ENCODE peak calls at places on chromosomes 13 and 19, in seven cellular contexts. T, B, N, H, W, K and D are unnamed samples.

GRCh38 chr19:46745521-46746280 is at the start of gene FKRP:
- DNase-seq in T (no peak), B (no peak), N (no peak), H (no peak), W (no peak), K (no peak), D (no peak)

GRCh38 chr13:79936368-79937136 is 404.4 kb downstream of the SPRY2 start:
- DNase-seq in T (peak; percentile 30), B (no peak), N (peak; percentile 17), H (peak; percentile 100), W (no peak), K (peak; percentile 25), D (no peak)

GRCh38 chr13:72431981-72432617 is 295.3 kb downstream of the MZT1 start:
- DNase-seq in T (no peak), B (no peak), N (no peak), H (no peak), W (no peak), K (no peak), D (no peak)

GRCh38 chr19:29454109-29454508 is 71.7 kb upstream of the VSTM2B start:
- DNase-seq in T (no peak), B (no peak), N (no peak), H (no peak), W (no peak), K (no peak), D (no peak)

GRCh38 chr19:47072323-47072722 is 23.9 kb upstream of the TMEM160 start:
- DNase-seq in T (no peak), B (no peak), N (no peak), H (no peak), W (no peak), K (no peak), D (no peak)

GRCh38 chr13:88932950-88933349 is 1261.8 kb downstream of the SLITRK5 start:
- DNase-seq in T (no peak), B (no peak), N (no peak), H (no peak), W (no peak), K (no peak), D (no peak)

GRCh38 chr13:46751811-46752635 is 44.9 kb downstream of the ESD start:
- DNase-seq in T (no peak), B (no peak), N (no peak), H (peak; percentile 45), W (peak; percentile 12), K (no peak), D (no peak)

GRCh38 chr19:46133101-46133627 is 8.7 kb upstream of the IGFL3 start:
- DNase-seq in T (peak; percentile 70), B (no peak), N (peak; percentile 65), H (peak; percentile 97), W (peak; percentile 27), K (peak; percentile 7), D (no peak)

GRCh38 chr13:111927181-111927540 is 139.8 kb upstream of the SOX1 start:
- DNase-seq in T (no peak), B (no peak), N (no peak), H (no peak), W (no peak), K (no peak), D (no peak)

GRCh38 chr13:51000576-51001260 is 91.1 kb downstream of the RNASEH2B start:
- DNase-seq in T (peak; percentile 79), B (no peak), N (peak; percentile 75), H (peak; percentile 42), W (peak; percentile 62), K (peak; percentile 71), D (peak; percentile 78)

DNA sequence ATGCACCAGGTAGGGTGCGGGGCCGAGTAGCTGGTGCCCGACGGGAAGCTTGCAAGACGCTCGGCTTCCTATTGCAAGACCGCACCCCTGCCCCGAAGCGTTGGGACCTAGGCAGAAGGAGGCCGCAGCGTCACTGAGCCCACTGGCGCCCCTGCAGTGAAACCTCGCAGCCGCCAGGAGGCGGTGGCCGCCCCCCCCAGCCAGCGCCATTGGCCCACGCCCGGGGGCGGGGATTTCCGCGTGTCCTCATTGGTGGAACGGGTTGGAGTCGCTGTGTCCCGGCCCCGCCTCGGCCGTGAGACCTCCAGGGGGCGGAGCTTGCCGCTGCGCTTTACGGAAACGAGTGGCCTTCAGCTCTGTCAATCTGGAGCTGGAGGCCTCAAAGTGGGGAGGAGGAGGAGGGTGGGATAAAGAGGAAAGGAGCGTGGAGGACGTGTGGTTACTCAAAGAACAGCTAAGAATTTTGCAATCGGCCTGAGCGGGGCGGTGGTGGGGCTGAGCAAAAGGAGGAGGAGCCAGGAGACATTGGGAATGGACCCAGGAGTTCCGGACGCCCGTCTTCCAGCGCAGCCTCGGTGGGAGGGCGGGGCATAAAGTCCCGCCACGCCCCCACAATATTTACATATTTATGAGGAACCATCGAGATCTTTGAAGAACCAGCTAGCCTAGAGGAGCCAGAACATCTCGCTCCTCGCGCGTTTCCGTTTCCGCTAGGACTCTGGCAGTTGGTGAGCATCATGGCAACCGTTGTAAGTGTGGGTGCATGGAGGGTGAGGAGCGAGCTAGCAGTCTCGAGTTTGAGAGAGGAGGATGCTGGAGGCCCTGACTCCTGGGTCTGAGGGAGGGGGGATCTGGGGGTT is at the start of the genes GYS1 and RUVBL2:
- DNase-seq in T (peak; percentile 99), B (peak; percentile 99), N (peak; percentile 99), H (peak; percentile 99), W (peak; percentile 100), K (peak; percentile 98), D (peak; percentile 100)
- TF ChIP-seq POLR2A in T (peak; percentile 29), B (peak; percentile 79), N (peak; percentile 93), H (peak; percentile 77), W (peak; percentile 88), K (peak; percentile 79), D (peak; percentile 87)

DNA sequence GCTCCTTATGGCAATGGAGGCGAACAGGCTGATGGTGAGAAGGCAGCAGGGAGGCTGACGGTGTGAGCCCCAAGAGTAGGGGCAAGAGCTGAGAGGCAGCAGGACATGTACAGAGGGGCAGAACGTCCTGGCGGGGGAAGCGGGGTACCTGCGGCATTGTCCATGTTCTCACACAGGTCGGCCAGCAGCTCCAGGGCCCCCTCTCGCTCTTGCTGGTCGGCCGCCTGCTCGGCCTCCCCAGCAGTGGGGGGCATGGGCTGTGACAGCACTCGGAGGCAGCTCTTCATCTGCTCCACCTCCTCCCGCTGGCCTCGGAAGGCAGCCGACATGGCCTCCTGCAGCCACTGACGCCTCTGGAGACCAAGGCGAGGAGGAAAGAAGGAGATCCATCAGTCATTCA is 2.4 kb downstream of the HSPBP1 start:
- DNase-seq in T (no peak), B (no peak), N (no peak), H (no peak), W (no peak), K (no peak), D (no peak)
- TF ChIP-seq CTCF in T (no peak), B (no peak), N (no peak), H (no peak), W (no peak), K (no peak), D (no peak)

DNA sequence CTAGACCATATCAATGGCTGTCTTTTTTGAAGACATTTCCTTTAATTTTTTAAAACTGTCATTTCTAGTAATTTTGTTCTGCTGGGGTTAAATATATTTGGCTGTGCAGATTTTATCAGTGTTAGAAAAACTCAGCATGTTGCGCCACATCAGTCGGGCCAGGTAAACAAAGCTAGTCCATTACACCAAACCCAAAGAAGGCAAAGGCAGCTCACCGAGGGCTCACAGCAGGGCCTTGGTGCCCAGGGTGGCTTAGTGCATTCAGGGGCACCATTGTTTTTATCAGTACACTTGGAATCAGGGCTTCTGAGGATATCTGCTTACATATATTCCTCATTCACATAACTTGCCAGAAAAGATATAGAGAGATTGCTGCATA is 22.2 kb downstream of the SPATA13 start:
- DNase-seq in T (no peak), B (no peak), N (no peak), H (no peak), W (no peak), K (no peak), D (no peak)
- TF ChIP-seq POLR2A in T (no peak), B (no peak), N (no peak), H (no peak), W (no peak), K (no peak), D (no peak)

GRCh38 chr19:13152356-13152853 is 2.2 kb downstream of the IER2 start:
- DNase-seq in T (no peak), B (no peak), N (no peak), H (no peak), W (no peak), K (peak; percentile 20), D (no peak)

GRCh38 chr19:13154241-13154778 is 4.1 kb downstream of the IER2 start:
- DNase-seq in T (peak; percentile 94), B (peak; percentile 98), N (peak; percentile 98), H (peak; percentile 95), W (peak; percentile 98), K (peak; percentile 92), D (peak; percentile 99)

GRCh38 chr19:13154911-13155471 is 4.8 kb downstream of the IER2 start:
- DNase-seq in T (peak; percentile 80), B (peak; percentile 93), N (peak; percentile 74), H (peak; percentile 65), W (peak; percentile 83), K (peak; percentile 43), D (peak; percentile 90)

GRCh38 chr19:13152854-13153626 is 2.8 kb downstream of the IER2 start:
- DNase-seq in T (peak; percentile 95), B (peak; percentile 97), N (peak; percentile 97), H (peak; percentile 93), W (peak; percentile 97), K (peak; percentile 99), D (peak; percentile 98)

DNA sequence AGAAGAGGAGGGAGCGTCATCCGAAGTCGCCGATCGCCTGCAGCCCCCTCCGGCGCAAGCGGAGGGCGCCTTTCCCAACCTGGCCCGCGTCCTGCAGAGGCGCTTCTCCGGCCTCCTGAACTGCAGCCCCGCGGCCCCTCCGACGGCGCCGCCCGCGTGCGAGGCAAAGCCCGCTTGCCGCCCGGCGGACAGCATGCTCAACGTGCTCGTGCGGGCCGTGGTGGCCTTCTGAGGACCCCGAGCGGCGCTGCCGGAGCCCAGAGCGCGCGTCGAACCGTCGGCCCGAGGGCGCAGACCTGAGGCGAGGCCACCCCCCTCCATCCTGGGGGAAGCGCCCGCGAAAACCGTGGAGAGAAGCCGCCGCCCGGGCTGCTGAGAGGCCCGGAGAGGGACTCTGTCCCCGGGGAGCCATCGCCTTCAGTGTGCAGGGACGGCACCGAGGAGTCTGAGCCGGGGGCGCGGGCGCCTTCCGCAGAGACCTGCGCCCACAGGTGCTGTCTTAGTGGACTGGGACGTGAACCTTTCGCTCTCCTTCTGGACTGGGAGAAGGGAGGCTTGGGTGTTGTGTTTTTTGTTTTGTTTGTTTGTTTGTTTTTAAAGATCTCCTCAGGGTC is 3.5 kb downstream of the IER2 start:
- DNase-seq in T (no peak), B (no peak), N (peak; percentile 40), H (no peak), W (peak; percentile 52), K (no peak), D (peak; percentile 81)
- TF ChIP-seq CTCF in T (no peak), B (no peak), N (no peak), H (no peak), W (no peak), K (no peak), D (no peak)

DNA sequence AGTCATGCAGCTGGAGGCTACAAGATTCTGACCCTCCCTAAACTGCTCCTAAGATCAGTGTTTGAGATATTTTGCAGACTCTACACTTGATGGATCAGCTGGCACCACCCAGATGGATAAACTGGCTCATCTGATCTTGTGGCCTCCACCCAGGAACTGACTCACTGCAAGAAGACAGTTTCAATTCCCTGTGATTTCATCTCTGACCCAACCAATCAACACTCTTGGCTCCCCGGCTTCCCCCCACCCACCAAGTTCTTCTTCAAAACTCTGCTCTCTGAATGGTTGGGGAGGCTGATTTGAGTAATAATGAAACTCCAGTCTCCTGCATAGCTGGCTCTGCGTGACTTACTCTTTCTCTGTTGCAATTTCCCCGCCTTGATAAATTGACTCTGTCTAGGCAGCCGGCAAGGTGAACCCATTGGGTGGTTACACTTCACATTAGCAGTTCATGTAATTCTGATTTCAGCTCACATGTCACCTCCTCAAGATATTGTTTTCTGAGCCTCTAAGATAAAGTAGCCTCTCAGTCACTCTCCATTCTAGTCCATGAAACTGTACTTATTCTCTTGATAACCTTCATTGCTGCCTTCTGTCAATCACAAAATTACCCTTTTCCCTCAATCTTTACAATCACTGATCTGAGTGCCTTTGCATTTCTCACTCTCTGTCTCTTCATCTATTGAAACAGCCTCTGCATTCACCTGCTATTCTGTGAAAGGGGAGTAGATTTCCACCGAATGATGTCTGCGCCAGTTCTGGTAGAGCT is 9.9 kb upstream of the FPR3 start:
- DNase-seq in T (peak; percentile 91), B (peak; percentile 89), N (peak; percentile 43), H (no peak), W (peak; percentile 69), K (peak; percentile 58), D (peak; percentile 84)
- TF ChIP-seq POLR2A in T (no peak), B (no peak), N (no peak), H (no peak), W (no peak), K (no peak), D (no peak)